ENCODE peak calls at places on chromosomes 6 and 20, in six cellular contexts. U is CD4-positive, CD25-positive, alpha-beta regulatory T cell; E is HCT116; G is aorta; O is fibroblast of lung; T is HL-60. Q is an unnamed sample.

GRCh38 chr6:25601797-25602679 is 50.0 kb upstream of the SCGN start:
- DNase-seq in O (peak), T (no peak), G (no peak), E (peak), U (no peak), Q (no peak)

GRCh38 chr20:14197097-14197496 is 140.3 kb downstream of the FLRT3 start:
- DNase-seq in E (no peak), O (no peak), T (no peak), G (no peak), U (no peak), Q (no peak)

GRCh38 chr20:15406072-15406471 is 1068.7 kb upstream of the FLRT3 start:
- DNase-seq in E (no peak), O (no peak), T (no peak), G (no peak), U (no peak), Q (no peak)

GRCh38 chr6:25010166-25010565 is 74.4 kb upstream of the RIPOR2 start:
- DNase-seq in T (no peak), U (no peak), O (no peak), G (no peak), E (no peak), Q (no peak)

GRCh38 chr20:46463852-46464251 is 49.5 kb downstream of the ZNF334 start:
- DNase-seq in T (no peak), O (no peak), E (no peak), U (no peak), G (no peak), Q (no peak)

GRCh38 chr6:1726341-1726763 is 116.6 kb downstream of the FOXC1 start:
- DNase-seq in O (no peak), G (no peak), T (no peak), E (no peak), U (no peak), Q (no peak)

GRCh38 chr6:143556529-143556928 is 45.0 kb upstream of the FUCA2 start:
- DNase-seq in O (peak), U (no peak), E (no peak), G (no peak), T (no peak), Q (no peak)

GRCh38 chr6:151757506-151757955 is 50.0 kb upstream of the ESR1 start:
- DNase-seq in U (no peak), E (no peak), T (no peak), O (no peak), G (no peak), Q (no peak)

GRCh38 chr6:153801917-153802316 is 237.1 kb upstream of the OPRM1 start:
- DNase-seq in T (no peak), O (no peak), U (no peak), E (no peak), G (no peak), Q (no peak)

GRCh38 chr6:25326958-25327357 is 47.8 kb downstream of the CARMIL1 start:
- DNase-seq in G (no peak), E (no peak), O (no peak), U (no peak), T (no peak), Q (no peak)

GRCh38 chr20:29876911-29877285 is 1380.6 kb upstream of the DEFB115 start:
- DNase-seq in O (no peak), G (peak), E (no peak), U (no peak), T (no peak), Q (no peak)

GRCh38 chr20:29878281-29878741 is 1379.2 kb upstream of the DEFB115 start:
- DNase-seq in O (peak), E (no peak), U (no peak), G (peak), T (no peak), Q (no peak)

GRCh38 chr20:29874476-29875202 is 1382.8 kb upstream of the DEFB115 start:
- DNase-seq in O (no peak), U (no peak), E (no peak), G (peak), T (no peak), Q (no peak)

GRCh38 chr20:29878777-29879442 is 1378.6 kb upstream of the DEFB115 start:
- DNase-seq in U (no peak), T (no peak), E (no peak), G (peak), O (no peak), Q (no peak)

DNA sequence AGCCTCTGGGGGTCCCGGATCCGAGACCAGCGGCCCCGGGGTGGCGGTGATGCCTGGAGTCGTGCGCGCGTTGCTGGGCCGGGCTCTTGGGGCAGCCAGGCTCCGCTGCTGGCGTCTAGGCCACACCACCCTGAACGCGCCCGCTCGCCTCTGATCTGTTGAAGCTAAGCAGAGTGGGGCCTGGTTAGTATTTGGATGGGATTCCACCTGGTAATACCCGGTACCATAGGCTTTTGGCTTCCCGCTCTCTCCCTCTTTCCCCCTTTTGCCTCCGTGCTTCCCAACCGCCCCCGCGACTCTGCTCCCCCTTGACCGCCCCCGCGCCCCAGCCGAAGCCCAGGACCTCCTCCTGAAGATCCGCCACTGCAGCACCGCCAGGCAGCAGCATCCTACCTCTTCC is 1383.5 kb upstream of the DEFB115 start:
- DNase-seq in T (peak), G (peak), U (no peak), E (no peak), O (peak), Q (no peak)
- H3K4me3 ChIP-seq in T (peak), G (no peak), U (no peak), E (peak), O (no peak), Q (peak)

GRCh38 chr20:44598413-44599290 is 16.3 kb downstream of the PKIG start:
- DNase-seq in E (no peak), U (no peak), G (no peak), T (no peak), O (peak), Q (no peak)
- H3K4me3 ChIP-seq in E (no peak), U (no peak), G (no peak), T (no peak), O (no peak), Q (no peak)

GRCh38 chr6:130970839-130971410 is 92.1 kb downstream of the EPB41L2 start:
- DNase-seq in O (no peak), E (no peak), G (no peak), T (no peak), U (no peak), Q (no peak)

GRCh38 chr6:130969807-130970491 is 93.1 kb downstream of the EPB41L2 start:
- DNase-seq in U (no peak), T (no peak), E (no peak), G (no peak), O (peak), Q (no peak)

GRCh38 chr6:130966581-130966980 is 96.5 kb downstream of the EPB41L2 start:
- DNase-seq in T (no peak), O (no peak), E (no peak), G (no peak), U (no peak), Q (no peak)

GRCh38 chr6:130967502-130968469 is 95.3 kb downstream of the EPB41L2 start:
- DNase-seq in T (no peak), E (no peak), O (peak), G (no peak), U (no peak), Q (no peak)

GRCh38 chr6:130968486-130968885 is 94.6 kb downstream of the EPB41L2 start:
- DNase-seq in T (no peak), G (no peak), E (no peak), O (no peak), U (no peak), Q (no peak)
- H3K4me3 ChIP-seq in T (no peak), G (peak), E (no peak), O (peak), U (no peak), Q (no peak)

GRCh38 chr20:20371681-20372080 is 3.8 kb downstream of the INSM1 start:
- DNase-seq in G (no peak), U (no peak), O (no peak), T (no peak), E (no peak), Q (no peak)

GRCh38 chr20:20371133-20371532 is 3.2 kb downstream of the INSM1 start:
- DNase-seq in G (no peak), T (no peak), E (no peak), O (no peak), U (no peak), Q (no peak)

GRCh38 chr20:20369353-20370086 is 1.6 kb downstream of the INSM1 start:
- DNase-seq in T (no peak), U (no peak), G (no peak), E (no peak), O (no peak), Q (no peak)

GRCh38 chr20:20368414-20369352 is 779 bp downstream of the INSM1 start:
- DNase-seq in U (no peak), G (no peak), E (no peak), T (no peak), O (no peak), Q (no peak)

DNA sequence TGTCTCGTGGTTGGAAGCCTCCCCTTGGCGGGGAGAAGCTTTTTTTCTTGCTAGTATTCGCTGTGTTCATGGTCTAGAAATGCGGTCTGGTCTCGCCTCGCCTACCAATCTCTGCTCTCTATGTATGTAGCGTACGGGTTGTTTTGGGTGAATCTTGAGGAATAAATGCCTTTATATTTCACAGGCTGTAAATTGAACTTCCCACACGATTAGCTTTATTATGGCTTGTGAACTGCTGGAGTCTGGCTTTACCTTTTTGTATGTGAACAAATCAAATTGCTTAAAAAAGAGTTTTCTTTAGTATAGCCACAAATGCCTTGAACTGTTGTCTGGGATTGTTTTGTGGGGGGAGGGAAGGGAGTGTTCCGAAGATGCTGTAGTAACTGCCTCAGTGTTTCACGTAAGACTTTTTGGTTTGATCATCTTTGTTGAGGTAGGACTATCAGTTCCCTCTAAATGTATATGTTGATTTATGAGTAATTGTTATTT is 2.2 kb downstream of the INSM1 start:
- DNase-seq in U (no peak), O (no peak), T (no peak), E (no peak), G (no peak), Q (no peak)
- H3K4me3 ChIP-seq in U (no peak), O (no peak), T (no peak), E (no peak), G (no peak), Q (no peak)

GRCh38 chr6:36624461-36625160 is 30.4 kb downstream of the SRSF3 start:
- DNase-seq in U (no peak), O (no peak), T (no peak), G (no peak), E (no peak), Q (no peak)
- H3K4me3 ChIP-seq in U (no peak), O (peak), T (no peak), G (no peak), E (no peak), Q (no peak)

DNA sequence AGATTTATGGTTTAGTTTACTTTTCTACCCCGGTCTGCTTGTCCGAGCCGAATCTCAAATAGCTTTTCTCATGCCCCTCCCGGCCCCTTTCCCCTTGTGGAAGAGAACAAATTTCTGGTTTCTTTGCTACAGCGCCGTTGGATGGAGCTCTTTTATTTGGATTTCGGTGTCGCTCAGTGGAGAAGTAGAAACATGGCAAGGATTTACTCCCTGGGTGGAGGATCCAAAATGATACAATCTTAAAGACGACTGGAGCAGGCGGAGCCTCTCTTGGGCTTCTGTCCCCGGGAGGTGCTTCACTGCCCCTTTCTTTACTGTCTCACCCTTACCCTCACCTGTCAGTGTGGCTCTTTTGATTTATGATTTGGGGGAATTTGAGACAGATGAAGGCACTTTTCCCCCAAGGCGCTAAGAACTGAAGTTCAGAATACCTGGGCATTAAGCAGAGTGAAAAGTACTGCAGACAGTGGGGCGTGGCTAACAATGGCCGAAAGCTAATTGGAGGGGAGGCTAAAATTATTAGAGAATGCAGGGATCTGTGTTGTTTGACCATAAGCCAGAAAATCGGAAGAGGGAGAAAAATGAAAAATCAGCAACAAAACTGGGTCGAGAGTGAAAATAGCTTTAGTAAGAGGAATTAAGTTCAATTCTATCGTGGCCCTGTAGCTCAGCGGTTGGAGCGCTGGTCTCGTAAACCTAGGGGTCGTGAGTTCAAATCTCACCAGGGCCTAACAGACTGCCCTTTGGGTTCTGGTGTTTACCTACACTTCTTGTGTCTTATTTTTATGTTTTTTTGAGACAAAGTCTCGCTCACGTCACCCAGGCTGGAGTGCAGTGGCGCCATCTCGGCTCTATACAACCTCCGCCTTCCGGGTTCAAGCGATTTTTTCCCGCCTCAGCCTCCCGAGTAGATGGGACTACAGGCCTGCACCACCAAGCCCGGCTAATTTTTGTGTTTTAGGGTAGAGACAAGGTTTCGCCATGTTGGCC is 145.1 kb upstream of the ZNF184 start:
- DNase-seq in U (no peak), T (no peak), O (peak), G (no peak), E (peak), Q (no peak)
- H3K4me3 ChIP-seq in U (no peak), T (no peak), O (peak), G (no peak), E (peak), Q (peak)

GRCh38 chr6:107991061-107991460 is 33.1 kb upstream of the SEC63 start:
- DNase-seq in T (no peak), E (no peak), U (no peak), O (no peak), G (no peak), Q (no peak)

GRCh38 chr6:107989166-107990094 is 31.4 kb upstream of the SEC63 start:
- DNase-seq in O (no peak), T (no peak), G (no peak), E (no peak), U (no peak), Q (no peak)

GRCh38 chr6:107985701-107986100 is 27.7 kb upstream of the SEC63 start:
- DNase-seq in E (no peak), G (no peak), T (no peak), O (no peak), U (no peak), Q (no peak)

GRCh38 chr6:107987805-107988204 is 29.8 kb upstream of the SEC63 start:
- DNase-seq in G (no peak), T (no peak), O (no peak), U (no peak), E (no peak), Q (no peak)

GRCh38 chr6:107988570-107988969 is 30.6 kb upstream of the SEC63 start:
- DNase-seq in E (no peak), G (no peak), U (no peak), T (no peak), O (no peak), Q (no peak)
- H3K4me3 ChIP-seq in E (no peak), G (no peak), U (no peak), T (no peak), O (no peak), Q (no peak)

GRCh38 chr20:64041781-64042771 is 6.1 kb downstream of the C20orf204 start:
- DNase-seq in T (no peak), E (no peak), U (no peak), O (no peak), G (no peak), Q (no peak)
- H3K4me3 ChIP-seq in T (peak), E (no peak), U (peak), O (no peak), G (no peak), Q (no peak)

Q was measured in keratinocyte.